ENCODE peak calls at places on chromosomes 7 and 10, in four cellular contexts. R, M, V and B are unnamed samples.

GRCh38 chr10:5812283-5813090 is 747 bp downstream of the GDI2 start:
- DNase-seq in V (peak), R (peak), M (peak), B (no peak)

GRCh38 chr7:56046728-56047445 is 4.4 kb downstream of the PSPH start:
- DNase-seq in V (no peak), M (peak), R (no peak), B (no peak)

GRCh38 chr10:73881221-73881919 is 7.0 kb upstream of the CAMK2G start:
- DNase-seq in V (no peak), R (no peak), M (no peak), B (no peak)

GRCh38 chr7:74083117-74083876 is at the start of gene LIMK1:
- DNase-seq in V (peak), M (peak), R (peak), B (peak)

GRCh38 chr10:69391158-69391557 is 25.6 kb downstream of the TACR2 start:
- DNase-seq in M (no peak), R (no peak), V (no peak), B (no peak)

GRCh38 chr7:139850906-139851305 is 21.8 kb downstream of the TBXAS1 start:
- DNase-seq in R (no peak), M (no peak), V (no peak), B (no peak)

GRCh38 chr7:135939-136338 is 56.4 kb upstream of the FAM20C start:
- DNase-seq in M (no peak), R (no peak), V (no peak), B (no peak)

GRCh38 chr10:61164458-61165160 is 220.6 kb upstream of the RHOBTB1 start:
- DNase-seq in V (no peak), M (no peak), R (no peak), B (no peak)

GRCh38 chr7:157669768-157670345 is 333.1 kb downstream of the DNAJB6 start:
- DNase-seq in M (no peak), V (no peak), R (no peak), B (no peak)

GRCh38 chr10:103881420-103882284 is 26.3 kb upstream of the SH3PXD2A start:
- DNase-seq in R (no peak), M (no peak), V (no peak), B (peak)

GRCh38 chr7:46812047-46812672 is 769.8 kb downstream of the TNS3 start:
- DNase-seq in R (no peak), M (no peak), V (no peak), B (no peak)

GRCh38 chr7:50502001-50502684 is 52.0 kb upstream of the FIGNL1 start:
- DNase-seq in R (no peak), M (no peak), V (no peak), B (no peak)

GRCh38 chr10:103895458-103896186 is 22.4 kb downstream of the STN1 start:
- DNase-seq in M (no peak), V (no peak), R (no peak), B (no peak)

GRCh38 chr7:131197920-131198610 is 129.6 kb upstream of the MKLN1 start:
- DNase-seq in R (no peak), V (no peak), M (no peak), B (no peak)